ENCODE peak calls at places on chromosome 14, in five cellular contexts. B is HepG2, C is H1, S is K562, A is GM12878. Q is an unnamed sample.

GRCh38 chr14:51109651-51110050 is 14.7 kb upstream of the TRIM9 start:
- DNase-seq in B (no peak), C (no peak), A (no peak), S (no peak), Q (no peak)

GRCh38 chr14:95871531-95871930 is 5.1 kb upstream of the TUNAR start:
- DNase-seq in A (no peak), B (no peak), S (no peak), C (no peak), Q (no peak)

GRCh38 chr14:57492859-57493258 is 798 bp downstream of the CCDC198 start:
- DNase-seq in A (no peak), S (no peak), C (no peak), B (peak), Q (peak)

GRCh38 chr14:95831041-95831440 is 45.6 kb upstream of the TUNAR start:
- DNase-seq in S (no peak), A (no peak), C (peak), B (no peak), Q (no peak)

GRCh38 chr14:22489247-22489551 is 99.8 kb downstream of the DAD1 start:
- DNase-seq in C (no peak), A (no peak), B (no peak), S (no peak), Q (no peak)

GRCh38 chr14:106488293-106488692 is 961.9 kb downstream of the TMEM121 start:
- DNase-seq in B (no peak), A (no peak), C (no peak), S (no peak), Q (no peak)

GRCh38 chr14:27686137-27686536 is 1080.5 kb upstream of the FOXG1 start:
- DNase-seq in S (no peak), B (no peak), A (no peak), C (no peak), Q (no peak)

GRCh38 chr14:23376477-23377200 is at the start of gene CMTM5:
- DNase-seq in B (no peak), C (peak), S (no peak), A (no peak), Q (no peak)

GRCh38 chr14:48957486-48957885 is 628.7 kb downstream of the RPS29 start:
- DNase-seq in A (no peak), B (no peak), S (no peak), C (no peak), Q (no peak)

GRCh38 chr14:70972107-70972976 is 65.1 kb downstream of the PCNX1 start:
- DNase-seq in C (peak), A (peak), B (peak), S (peak), Q (peak)

GRCh38 chr14:72948481-72949138 is 22.3 kb downstream of the DCAF4 start:
- DNase-seq in C (peak), S (peak), A (peak), B (peak), Q (peak)

GRCh38 chr14:36452850-36453249 is 67.2 kb downstream of the NKX2-1 start:
- DNase-seq in B (no peak), C (no peak), S (no peak), A (no peak), Q (no peak)

GRCh38 chr14:80419339-80419738 is 208.0 kb upstream of the DIO2 start:
- DNase-seq in A (no peak), C (no peak), S (no peak), B (no peak), Q (no peak)

GRCh38 chr14:65208548-65208947 is 106.2 kb upstream of the MAX start:
- DNase-seq in C (no peak), A (no peak), S (no peak), B (no peak), Q (no peak)

GRCh38 chr14:103650213-103650612 is 21.2 kb downstream of the KLC1 start:
- DNase-seq in B (no peak), A (no peak), S (no peak), C (no peak), Q (no peak)

GRCh38 chr14:98112211-98112780 is 1159.7 kb downstream of the BCL11B start:
- DNase-seq in C (no peak), A (no peak), B (no peak), S (no peak), Q (no peak)

GRCh38 chr14:55838529-55839052 is 258.6 kb downstream of the KTN1 start:
- DNase-seq in B (no peak), A (no peak), S (no peak), C (no peak), Q (no peak)

GRCh38 chr14:64444984-64445845 is 20.1 kb upstream of the AKAP5 start:
- DNase-seq in S (no peak), C (no peak), B (no peak), A (peak), Q (no peak)

GRCh38 chr14:62117010-62117717 is 354.9 kb downstream of the SNAPC1 start:
- DNase-seq in S (no peak), C (peak), B (peak), A (no peak), Q (peak)

DNA sequence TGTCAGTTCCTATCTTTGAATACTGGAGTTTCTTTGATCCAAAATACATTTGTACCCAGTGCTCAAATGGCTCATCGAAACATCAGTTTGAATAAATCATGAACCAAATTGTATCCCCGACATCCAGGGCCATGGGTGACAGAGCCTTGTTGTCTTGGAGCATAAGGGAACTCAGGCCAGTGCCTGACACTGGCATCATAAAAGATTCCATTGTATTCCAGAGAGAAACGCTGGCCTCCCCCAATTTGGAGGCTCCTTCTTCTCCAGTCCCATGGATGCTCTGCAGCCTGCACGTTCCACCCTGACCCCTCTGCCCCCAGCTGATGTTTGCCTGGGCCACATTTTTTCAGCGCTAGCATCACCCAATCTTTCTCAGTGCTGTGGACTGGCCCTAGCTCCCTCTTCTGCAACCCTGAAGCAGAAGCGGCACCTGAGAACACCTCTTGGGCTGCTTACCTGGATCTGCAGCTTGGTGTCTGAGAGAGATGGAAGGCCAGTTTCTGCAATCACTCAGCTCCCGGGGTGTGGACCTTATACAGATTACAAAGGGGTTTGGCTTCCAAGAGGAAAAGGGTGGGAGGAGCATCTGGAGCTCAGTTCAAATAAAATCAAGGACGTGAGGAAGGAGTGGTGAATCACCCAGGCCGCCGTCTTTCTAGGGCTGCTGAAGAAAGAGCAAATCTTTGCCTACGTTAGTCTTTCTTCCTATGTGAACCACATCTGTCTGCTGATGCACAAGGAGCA is at the start of gene RNASE1:
- DNase-seq in S (peak), B (peak), A (no peak), C (no peak), Q (peak)
- TF ChIP-seq CHD2 in S (no peak), B (no peak), A (no peak), C (no peak), Q (no peak)

GRCh38 chr14:60713513-60713912 is 10.6 kb downstream of the SIX4 start:
- DNase-seq in C (no peak), B (no peak), A (no peak), S (no peak), Q (no peak)
- TF ChIP-seq CTCF in C (no peak), B (no peak), A (no peak), S (no peak), Q (no peak)

GRCh38 chr14:99274346-99275221 is 2.6 kb upstream of the BCL11B start:
- DNase-seq in C (peak), B (peak), S (peak), A (no peak), Q (peak)
- TF ChIP-seq KDM1A in C (peak), B (no peak), S (no peak), A (no peak), Q (no peak)

GRCh38 chr14:74902941-74903705 is 19.9 kb downstream of the RPS6KL1 start:
- DNase-seq in C (no peak), B (no peak), A (no peak), S (no peak), Q (no peak)

GRCh38 chr14:74907744-74908143 is 15.3 kb downstream of the RPS6KL1 start:
- DNase-seq in S (no peak), A (no peak), C (no peak), B (no peak), Q (no peak)

GRCh38 chr14:74906923-74907620 is 16.0 kb downstream of the RPS6KL1 start:
- DNase-seq in C (no peak), S (no peak), A (no peak), B (no peak), Q (no peak)

GRCh38 chr14:74904623-74905503 is 18.2 kb downstream of the RPS6KL1 start:
- DNase-seq in A (no peak), S (no peak), B (no peak), C (no peak), Q (no peak)

GRCh38 chr14:74905595-74906142 is 17.4 kb downstream of the RPS6KL1 start:
- DNase-seq in S (peak), B (peak), A (no peak), C (peak), Q (peak)
- TF ChIP-seq CHD2 in S (no peak), B (no peak), A (no peak), C (no peak), Q (no peak)

GRCh38 chr14:38605193-38606114 is 349.6 kb upstream of the CLEC14A start:
- DNase-seq in C (no peak), B (peak), A (no peak), S (no peak), Q (no peak)
- TF ChIP-seq CTCF in C (peak), B (peak), A (no peak), S (no peak), Q (no peak)

DNA sequence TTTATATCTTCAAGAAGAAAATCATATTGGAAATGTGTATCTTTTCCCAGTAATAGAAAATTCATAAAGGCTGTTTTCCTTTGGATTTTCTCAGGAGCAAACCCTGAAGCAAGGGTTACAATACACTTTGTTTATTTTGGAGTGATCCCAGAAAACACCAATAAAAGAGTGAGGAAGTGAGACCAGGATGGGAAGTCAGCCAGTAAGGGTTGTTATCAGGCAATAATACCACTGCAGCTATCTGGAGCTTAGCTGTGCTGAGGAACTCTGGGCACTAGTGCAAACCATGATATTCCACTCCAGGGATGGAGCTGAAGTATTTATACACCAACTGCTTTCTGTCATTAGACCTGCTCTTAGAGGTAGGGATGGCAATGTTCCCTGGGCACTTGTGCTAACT is 1002.3 kb downstream of the FLRT2 start:
- DNase-seq in A (no peak), C (no peak), S (no peak), B (no peak), Q (no peak)
- TF ChIP-seq KDM1A in A (no peak), C (no peak), S (no peak), B (no peak), Q (no peak)